ENCODE peak calls at places on chromosomes 3 and 15, in ten cellular contexts. E is HFF-Myc, F is upper lobe of right lung, V is body of pancreas, G is endothelial cell of umbilical vein, A is heart right ventricle, Y is PC-9, C is fibroblast of pulmonary artery, N is gastrocnemius medialis, M is fibroblast of lung. P is an unnamed sample.

GRCh38 chr3:195071916-195072820 is 198.8 kb downstream of the XXYLT1 start:
- DNase-seq in E (no peak), F (peak; percentile 57), V (no peak), G (no peak), A (no peak), Y (no peak), C (no peak), N (no peak), M (no peak), P (no peak)

GRCh38 chr15:88073386-88073681 is 183.2 kb downstream of the NTRK3 start:
- DNase-seq in E (no peak), F (no peak), V (no peak), G (no peak), A (no peak), Y (no peak), C (no peak), N (no peak), M (no peak), P (no peak)

GRCh38 chr15:70643783-70644125 is 119.6 kb downstream of the UACA start:
- DNase-seq in E (no peak), F (no peak), V (no peak), G (no peak), A (no peak), Y (peak; percentile 87), C (peak; percentile 29), N (no peak), M (peak; percentile 42), P (no peak)

GRCh38 chr3:55609230-55610100 is 122.4 kb upstream of the WNT5A start:
- DNase-seq in E (no peak), F (no peak), V (no peak), G (no peak), A (no peak), Y (no peak), C (no peak), N (no peak), M (no peak), P (no peak)

GRCh38 chr3:87949879-87950208 is 109.0 kb downstream of the CGGBP1 start:
- DNase-seq in E (no peak), F (no peak), V (no peak), G (no peak), A (no peak), Y (no peak), C (no peak), N (no peak), M (no peak), P (no peak)

GRCh38 chr15:94455297-94455696 is 223.9 kb downstream of the MCTP2 start:
- DNase-seq in E (no peak), F (no peak), V (no peak), G (no peak), A (no peak), Y (no peak), C (no peak), N (no peak), M (no peak), P (no peak)

GRCh38 chr3:49017229-49017615 is 1.2 kb downstream of the DALRD3 start:
- DNase-seq in E (no peak), F (no peak), V (no peak), G (no peak), A (no peak), Y (no peak), C (no peak), N (no peak), M (no peak), P (no peak)

GRCh38 chr3:30826381-30827061 is 67.9 kb downstream of the GADL1 start:
- DNase-seq in E (no peak), F (no peak), V (no peak), G (peak; percentile 20), A (no peak), Y (no peak), C (peak; percentile 26), N (peak; percentile 42), M (peak; percentile 56), P (no peak)

GRCh38 chr15:35743320-35743719 is 197.4 kb upstream of the DPH6 start:
- DNase-seq in E (no peak), F (no peak), V (no peak), G (no peak), A (no peak), Y (no peak), C (no peak), N (no peak), M (peak; percentile 35), P (no peak)

GRCh38 chr3:126454026-126454425 is 21.7 kb downstream of the ZXDC start:
- DNase-seq in E (no peak), F (no peak), V (no peak), G (no peak), A (no peak), Y (no peak), C (no peak), N (no peak), M (no peak), P (no peak)

GRCh38 chr15:71223516-71223915 is 108.2 kb downstream of the THSD4 start:
- DNase-seq in E (no peak), F (no peak), V (no peak), G (no peak), A (no peak), Y (no peak), C (no peak), N (no peak), M (no peak), P (no peak)

GRCh38 chr15:45129651-45130129 is at the start of the genes DUOX1 and DUOXA1:
- DNase-seq in E (no peak), F (peak; percentile 94), V (no peak), G (no peak), A (peak; percentile 57), Y (no peak), C (no peak), N (no peak), M (no peak), P (no peak)

GRCh38 chr3:70531063-70531657 is 218.7 kb upstream of the MDFIC2 start:
- DNase-seq in E (no peak), F (no peak), V (no peak), G (peak; percentile 52), A (no peak), Y (no peak), C (peak; percentile 62), N (no peak), M (peak; percentile 29), P (no peak)

GRCh38 chr3:152298393-152299242 is 29.9 kb downstream of the MBNL1 start:
- DNase-seq in E (peak; percentile 96), F (peak; percentile 65), V (peak; percentile 44), G (peak; percentile 88), A (peak; percentile 31), Y (peak; percentile 52), C (peak; percentile 99), N (peak; percentile 77), M (peak; percentile 95), P (peak; percentile 98)

GRCh38 chr15:36778516-36778915 is 199.1 kb downstream of the CDIN1 start:
- DNase-seq in E (peak; percentile 72), F (no peak), V (no peak), G (no peak), A (no peak), Y (no peak), C (peak; percentile 22), N (no peak), M (peak; percentile 80), P (peak; percentile 97)

GRCh38 chr15:38864827-38865604 is 300.4 kb upstream of the RASGRP1 start:
- DNase-seq in E (no peak), F (no peak), V (no peak), G (no peak), A (no peak), Y (no peak), C (peak; percentile 98), N (peak; percentile 61), M (peak; percentile 78), P (peak; percentile 98)

GRCh38 chr3:42535981-42536784 is 33.7 kb downstream of the VIPR1 start:
- DNase-seq in E (no peak), F (no peak), V (no peak), G (peak; percentile 16), A (no peak), Y (no peak), C (peak; percentile 52), N (no peak), M (no peak), P (no peak)

GRCh38 chr3:176514297-176514696 is 683.0 kb downstream of the TBL1XR1 start:
- DNase-seq in E (no peak), F (no peak), V (no peak), G (peak; percentile 73), A (no peak), Y (peak; percentile 43), C (peak; percentile 87), N (no peak), M (peak; percentile 34), P (peak; percentile 17)
- TF ChIP-seq CTCF in E (peak; percentile 52), F (peak; percentile 37), V (peak; percentile 22), G (peak; percentile 41), A (peak; percentile 48), Y (peak; percentile 93), C (peak; percentile 58), N (no peak), M (peak; percentile 52), P (peak; percentile 57)

DNA sequence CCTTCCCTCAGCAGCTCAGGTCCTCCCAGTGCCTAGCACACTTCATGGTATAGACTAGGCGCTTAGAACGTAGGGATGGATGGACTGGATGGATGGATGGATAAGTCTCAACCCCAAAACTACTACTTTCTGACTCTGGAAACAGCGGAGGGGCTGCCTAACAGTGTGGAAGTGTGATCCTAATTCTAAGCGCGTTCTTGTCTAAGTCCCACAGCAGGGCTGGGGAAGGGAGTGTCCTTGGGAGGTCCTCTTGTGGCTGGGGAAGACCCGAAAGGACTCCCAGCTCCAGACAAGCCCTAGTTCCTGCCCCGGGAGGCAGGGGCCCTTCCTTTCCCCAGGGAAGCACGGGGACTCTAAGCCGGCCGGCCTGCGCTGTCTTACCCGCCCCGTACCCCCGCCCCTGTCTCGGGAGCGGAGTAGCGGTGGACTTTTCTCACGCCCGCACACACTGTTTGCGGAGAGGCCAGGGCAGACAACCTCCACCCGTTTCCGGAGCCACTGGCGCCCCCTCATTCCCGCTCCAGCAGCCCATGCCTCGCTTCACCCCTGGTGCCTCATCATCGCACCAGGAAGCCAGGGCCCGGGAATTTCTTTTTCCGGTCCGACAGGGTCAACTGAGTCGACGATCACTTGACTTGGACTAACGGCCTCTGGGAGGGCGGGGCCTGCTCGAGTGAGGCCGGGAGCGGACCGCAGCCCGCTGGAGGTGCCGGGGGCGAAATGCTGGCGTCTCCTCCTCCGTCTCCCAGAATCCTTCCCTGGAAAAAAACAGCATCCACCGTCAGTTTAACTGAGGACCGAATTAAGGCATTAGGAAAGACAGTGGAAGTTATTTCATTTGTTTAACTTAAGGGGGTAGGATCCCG is 133.3 kb downstream of the TBC1D2B start:
- DNase-seq in E (peak; percentile 47), F (peak; percentile 90), V (peak; percentile 87), G (peak; percentile 82), A (peak; percentile 86), Y (peak; percentile 45), C (peak; percentile 77), N (peak; percentile 89), M (peak; percentile 83), P (peak; percentile 16)
- H3K4me3 ChIP-seq in E (peak overlapping the region; percentile 32), F (peak overlapping the region; percentile 60), V (peak overlapping the region; percentile 8), G (peak overlapping the region; percentile 21), A (peak overlapping the region; percentile 55), Y (no peak overlapping the region), C (peak overlapping the region; percentile 39), N (peak overlapping the region; percentile 56), M (peak overlapping the region; percentile 21), P (peak overlapping the region; percentile 42)

GRCh38 chr3:53726654-53727053 is 119.6 kb downstream of the CHDH start:
- DNase-seq in E (no peak), F (no peak), V (no peak), G (no peak), A (no peak), Y (no peak), C (no peak), N (no peak), M (no peak), P (no peak)
- TF ChIP-seq CTCF in E (no peak), F (no peak), V (no peak), G (no peak), A (no peak), Y (no peak), C (no peak), N (no peak), M (no peak), P (no peak)

GRCh38 chr3:45806072-45806471 is 9.7 kb upstream of the SLC6A20 start:
- DNase-seq in E (no peak), F (no peak), V (no peak), G (no peak), A (no peak), Y (no peak), C (no peak), N (no peak), M (no peak), P (no peak)
- H3K4me3 ChIP-seq in E (no peak overlapping the region), F (no peak overlapping the region), V (no peak overlapping the region), G (no peak overlapping the region), A (no peak overlapping the region), Y (no peak overlapping the region), C (no peak overlapping the region), N (no peak overlapping the region), M (no peak overlapping the region), P (no peak overlapping the region)

P was measured in AG09309.